ENCODE peak calls at places on chromosomes 13 and 19, in five cellular contexts. One of them, this sample, is unnamed.

GRCh38 chr13:83752141-83752540 is 130.1 kb downstream of the SLITRK1 start:
- DNase-seq in stomach: no peak
- DNase-seq in suprapubic skin: no peak
- DNase-seq in transverse colon: no peak
- DNase-seq in prostate gland: no peak
- DNase-seq in this sample: no peak

GRCh38 chr13:106182404-106182803 is 353.1 kb downstream of the EFNB2 start:
- DNase-seq in stomach: no peak
- DNase-seq in suprapubic skin: no peak
- DNase-seq in transverse colon: no peak
- DNase-seq in prostate gland: no peak
- DNase-seq in this sample: no peak

GRCh38 chr13:109743706-109744453 is 42.5 kb downstream of the IRS2 start:
- DNase-seq in stomach: no peak
- DNase-seq in suprapubic skin: no peak
- DNase-seq in transverse colon: peak
- DNase-seq in prostate gland: no peak
- DNase-seq in this sample: no peak

GRCh38 chr19:58554494-58555368 is at the start of gene CHMP2A:
- DNase-seq in stomach: peak
- DNase-seq in suprapubic skin: peak
- DNase-seq in transverse colon: peak
- DNase-seq in prostate gland: peak
- DNase-seq in this sample: peak

GRCh38 chr13:88651531-88651930 is 980.4 kb downstream of the SLITRK5 start:
- DNase-seq in stomach: no peak
- DNase-seq in suprapubic skin: no peak
- DNase-seq in transverse colon: no peak
- DNase-seq in prostate gland: no peak
- DNase-seq in this sample: no peak

GRCh38 chr13:98174995-98175394 is 2.1 kb downstream of the RNF113B start:
- DNase-seq in stomach: no peak
- DNase-seq in suprapubic skin: no peak
- DNase-seq in transverse colon: no peak
- DNase-seq in prostate gland: no peak
- DNase-seq in this sample: no peak

GRCh38 chr13:27274631-27275030 is 4.0 kb downstream of the RASL11A start:
- DNase-seq in stomach: no peak
- DNase-seq in suprapubic skin: no peak
- DNase-seq in transverse colon: no peak
- DNase-seq in prostate gland: no peak
- DNase-seq in this sample: no peak

GRCh38 chr19:40685563-40685962 is 4.9 kb downstream of the NUMBL start:
- DNase-seq in stomach: no peak
- DNase-seq in suprapubic skin: no peak
- DNase-seq in transverse colon: no peak
- DNase-seq in prostate gland: no peak
- DNase-seq in this sample: no peak

GRCh38 chr13:70249332-70250064 is 141.2 kb upstream of the KLHL1 start:
- DNase-seq in stomach: no peak
- DNase-seq in suprapubic skin: no peak
- DNase-seq in transverse colon: no peak
- DNase-seq in prostate gland: no peak
- DNase-seq in this sample: no peak

GRCh38 chr13:26557051-26557392 is 461 bp upstream of the WASF3 start:
- DNase-seq in stomach: no peak
- DNase-seq in suprapubic skin: no peak
- DNase-seq in transverse colon: no peak
- DNase-seq in prostate gland: no peak
- DNase-seq in this sample: peak

GRCh38 chr19:6060600-6061391 is 49.5 kb downstream of the RFX2 start:
- DNase-seq in stomach: no peak
- DNase-seq in suprapubic skin: no peak
- DNase-seq in transverse colon: no peak
- DNase-seq in prostate gland: peak
- DNase-seq in this sample: no peak

DNA sequence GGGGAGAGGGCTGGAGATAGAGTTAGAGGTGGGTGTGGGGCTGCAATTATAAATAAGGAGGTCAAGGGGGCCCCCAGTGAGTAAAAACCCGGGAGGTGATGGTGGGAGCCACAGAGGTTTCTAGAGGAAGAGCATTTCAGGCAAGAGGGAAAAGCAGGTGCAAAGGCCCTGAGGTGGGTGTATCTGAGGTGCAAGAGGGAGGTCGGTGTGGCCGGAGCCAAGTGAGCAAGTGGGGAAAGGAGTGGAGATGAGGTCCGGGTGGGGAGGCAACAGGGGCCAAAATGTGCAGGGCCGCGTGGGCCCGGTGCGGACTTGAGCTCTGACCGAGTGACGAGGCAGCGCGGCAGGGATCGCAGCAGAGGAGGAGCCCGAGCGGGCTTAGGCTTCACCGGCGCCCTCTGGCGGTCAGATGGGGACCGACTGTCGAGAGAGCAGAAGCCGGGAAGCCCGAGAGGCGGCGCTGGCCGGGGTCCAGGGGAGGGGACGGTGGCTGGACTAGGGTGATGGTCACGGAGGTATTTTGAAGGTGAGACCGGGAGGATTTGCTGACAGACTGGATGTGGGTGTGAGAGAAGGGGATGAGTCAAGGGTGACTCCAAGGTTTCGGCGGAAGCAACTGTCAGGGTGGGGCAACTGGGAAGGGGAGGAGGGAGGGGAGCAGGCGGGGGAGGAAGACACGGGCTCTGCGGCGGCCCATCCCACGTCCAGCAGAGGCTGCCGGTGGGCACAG is 17.7 kb upstream of the SPACA4 start:
- DNase-seq in stomach: peak
- DNase-seq in suprapubic skin: peak
- DNase-seq in transverse colon: peak
- DNase-seq in prostate gland: peak
- DNase-seq in this sample: peak
- TF ChIP-seq POLR2AphosphoS5 in stomach: peak
- TF ChIP-seq POLR2AphosphoS5 in suprapubic skin: no peak
- TF ChIP-seq POLR2AphosphoS5 in transverse colon: peak
- TF ChIP-seq POLR2AphosphoS5 in prostate gland: peak
- TF ChIP-seq POLR2AphosphoS5 in this sample: no peak

DNA sequence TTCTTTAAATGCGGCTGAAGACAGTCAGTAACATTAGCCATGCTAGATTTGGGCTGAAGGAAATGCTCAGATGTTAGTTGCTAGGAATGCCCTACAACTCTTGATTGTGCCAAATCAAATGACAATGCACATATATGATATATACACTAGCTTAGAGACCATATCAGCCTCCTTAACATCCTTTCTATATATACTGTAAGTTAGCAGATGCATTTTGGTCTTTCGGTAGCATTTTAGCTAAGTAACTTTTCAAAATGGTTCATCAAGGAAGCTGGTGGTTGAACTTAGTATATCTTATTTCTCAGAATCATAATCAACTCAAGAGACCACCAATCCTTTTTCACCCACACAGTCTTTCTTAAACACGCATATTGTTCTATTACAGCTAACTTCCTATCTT is 14.1 kb upstream of the ENOX1 start:
- DNase-seq in stomach: no peak
- DNase-seq in suprapubic skin: no peak
- DNase-seq in transverse colon: no peak
- DNase-seq in prostate gland: no peak
- DNase-seq in this sample: no peak
- TF ChIP-seq POLR2A in stomach: no peak
- TF ChIP-seq POLR2A in suprapubic skin: no peak
- TF ChIP-seq POLR2A in transverse colon: no peak
- TF ChIP-seq POLR2A in prostate gland: no peak
- TF ChIP-seq POLR2A in this sample: no peak

DNA sequence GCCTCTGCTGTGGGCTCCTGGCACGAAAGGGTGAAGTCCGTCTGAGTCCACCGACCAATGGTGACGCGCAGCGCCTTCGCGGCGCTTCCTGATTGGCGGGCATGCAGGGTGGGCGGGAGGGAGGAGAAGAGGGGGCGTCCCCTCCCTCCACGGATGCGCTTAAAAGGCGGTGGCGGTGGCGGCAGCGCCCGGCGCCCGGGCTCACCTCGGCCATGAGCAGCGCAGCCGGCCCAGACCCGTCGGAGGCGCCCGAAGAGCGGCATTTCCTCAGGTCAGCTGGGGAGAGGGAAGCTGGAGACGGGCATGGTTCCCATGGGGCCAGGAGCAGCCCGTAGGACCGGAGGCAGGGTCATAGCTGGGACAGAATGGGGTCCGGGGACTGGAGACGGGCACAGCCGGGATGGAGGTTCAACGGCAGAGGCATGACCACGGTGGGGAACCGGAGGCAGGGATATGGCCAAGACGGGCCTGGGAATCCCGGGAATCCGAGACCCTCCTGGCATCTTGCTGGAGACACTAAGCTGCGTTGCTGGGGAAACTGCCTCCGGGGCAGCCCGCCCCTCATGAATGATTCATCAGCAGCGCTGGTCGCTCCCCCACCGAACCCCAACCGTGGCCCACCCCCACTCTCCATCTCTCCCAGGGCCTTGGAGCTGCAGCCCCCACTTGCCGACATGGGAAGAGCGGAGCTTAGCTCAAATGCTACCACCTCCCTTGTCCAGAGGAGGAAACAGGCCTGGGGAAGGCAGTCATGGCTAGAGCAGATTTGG is at the start of gene YJEFN3:
- DNase-seq in stomach: no peak
- DNase-seq in suprapubic skin: no peak
- DNase-seq in transverse colon: no peak
- DNase-seq in prostate gland: no peak
- DNase-seq in this sample: no peak
- TF ChIP-seq POLR2AphosphoS5 in stomach: no peak
- TF ChIP-seq POLR2AphosphoS5 in suprapubic skin: no peak
- TF ChIP-seq POLR2AphosphoS5 in transverse colon: no peak
- TF ChIP-seq POLR2AphosphoS5 in prostate gland: no peak
- TF ChIP-seq POLR2AphosphoS5 in this sample: peak

DNA sequence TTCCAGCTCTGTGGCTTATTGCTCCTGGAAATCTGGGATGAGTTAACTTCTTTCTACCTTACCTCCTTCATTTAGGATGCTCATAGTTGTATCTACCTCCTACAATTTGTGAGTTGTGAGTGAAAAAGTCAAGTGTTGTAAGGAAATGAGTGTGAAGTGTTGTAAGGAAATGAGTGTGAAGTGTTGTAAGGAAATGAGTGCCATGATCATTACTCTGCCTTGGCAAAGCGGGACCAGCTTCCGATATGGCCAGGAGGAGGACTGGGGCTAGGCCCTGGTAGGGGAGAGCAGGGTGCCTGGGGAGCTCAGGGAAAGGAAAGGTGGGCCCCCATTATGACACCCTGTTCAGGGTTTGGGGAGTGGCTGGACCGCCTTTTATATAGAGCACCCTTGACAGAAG is 435.2 kb downstream of the FGF9 start:
- DNase-seq in stomach: no peak
- DNase-seq in suprapubic skin: no peak
- DNase-seq in transverse colon: no peak
- DNase-seq in prostate gland: no peak
- DNase-seq in this sample: no peak
- TF ChIP-seq POLR2A in stomach: no peak
- TF ChIP-seq POLR2A in suprapubic skin: no peak
- TF ChIP-seq POLR2A in transverse colon: no peak
- TF ChIP-seq POLR2A in prostate gland: no peak
- TF ChIP-seq POLR2A in this sample: no peak

GRCh38 chr13:99200433-99201167 is at the start of gene UBAC2:
- DNase-seq in stomach: peak
- DNase-seq in suprapubic skin: peak
- DNase-seq in transverse colon: peak
- DNase-seq in prostate gland: peak
- DNase-seq in this sample: peak

GRCh38 chr13:99197257-99197651 is 3.4 kb upstream of the UBAC2 start:
- DNase-seq in stomach: no peak
- DNase-seq in suprapubic skin: no peak
- DNase-seq in transverse colon: peak
- DNase-seq in prostate gland: no peak
- DNase-seq in this sample: no peak

GRCh38 chr13:99198630-99199029 is 2.0 kb upstream of the UBAC2 start:
- DNase-seq in stomach: no peak
- DNase-seq in suprapubic skin: no peak
- DNase-seq in transverse colon: no peak
- DNase-seq in prostate gland: peak
- DNase-seq in this sample: no peak

GRCh38 chr13:99196466-99197256 is 4.0 kb upstream of the UBAC2 start:
- DNase-seq in stomach: no peak
- DNase-seq in suprapubic skin: no peak
- DNase-seq in transverse colon: no peak
- DNase-seq in prostate gland: no peak
- DNase-seq in this sample: no peak

GRCh38 chr13:99199541-99200432 is 867 bp upstream of the UBAC2 start:
- DNase-seq in stomach: no peak
- DNase-seq in suprapubic skin: no peak
- DNase-seq in transverse colon: no peak
- DNase-seq in prostate gland: no peak
- DNase-seq in this sample: no peak
- TF ChIP-seq POLR2AphosphoS5 in stomach: no peak
- TF ChIP-seq POLR2AphosphoS5 in suprapubic skin: no peak
- TF ChIP-seq POLR2AphosphoS5 in transverse colon: no peak
- TF ChIP-seq POLR2AphosphoS5 in prostate gland: no peak
- TF ChIP-seq POLR2AphosphoS5 in this sample: no peak